ENCODE peak calls at places on chromosome 13, in four cellular contexts. Q is naive thymus-derived CD4-positive, alpha-beta T cell; C is transverse colon; I is colonic mucosa. P is an unnamed sample.

GRCh38 chr13:45564108-45564507 is 51.4 kb downstream of the ERICH6B start:
- DNase-seq in Q (no peak), C (no peak), I (no peak), P (no peak)

GRCh38 chr13:69226427-69226826 is 881.2 kb upstream of the ATXN8OS start:
- DNase-seq in Q (no peak), C (no peak), I (no peak), P (no peak)

GRCh38 chr13:28489536-28489935 is 5.4 kb downstream of the FLT1 start:
- DNase-seq in Q (no peak), C (no peak), I (no peak), P (no peak)

GRCh38 chr13:48562296-48563066 is 29.6 kb upstream of the RCBTB2 start:
- DNase-seq in Q (peak; percentile 87), C (peak; percentile 33), I (no peak), P (no peak)

GRCh38 chr13:53191091-53191490 is 162.5 kb downstream of the OLFM4 start:
- DNase-seq in Q (no peak), C (no peak), I (no peak), P (no peak)

GRCh38 chr13:52707375-52707774 is 32.2 kb downstream of the CNMD start:
- DNase-seq in Q (no peak), C (no peak), I (no peak), P (no peak)

GRCh38 chr13:24338721-24339120 is 29.3 kb downstream of the C1QTNF9 start:
- DNase-seq in Q (no peak), C (no peak), I (no peak), P (no peak)

GRCh38 chr13:110989331-110989730 is 74.5 kb upstream of the ANKRD10 start:
- DNase-seq in Q (no peak), C (no peak), I (no peak), P (no peak)

GRCh38 chr13:33817513-33817842 is 471 bp upstream of the RFC3 start:
- DNase-seq in Q (no peak), C (no peak), I (no peak), P (no peak)

GRCh38 chr13:102704238-102704750 is 9.4 kb upstream of the METTL21C start:
- DNase-seq in Q (no peak), C (no peak), I (no peak), P (no peak)

GRCh38 chr13:34933786-34934185 is 8.3 kb upstream of the NBEA start:
- DNase-seq in Q (no peak), C (no peak), I (no peak), P (no peak)

GRCh38 chr13:91017031-91017668 is 330.3 kb upstream of the MIR17HG start:
- DNase-seq in Q (no peak), C (no peak), I (peak; percentile 24), P (no peak)

GRCh38 chr13:32530841-32531253 is 7.7 kb downstream of the N4BP2L2 start:
- DNase-seq in Q (peak; percentile 31), C (no peak), I (peak; percentile 22), P (no peak)

GRCh38 chr13:108728370-108728769 is 99.0 kb downstream of the MYO16 start:
- DNase-seq in Q (no peak), C (no peak), I (no peak), P (no peak)

GRCh38 chr13:45695198-45695730 is 6.9 kb upstream of the CBY2 start:
- DNase-seq in Q (no peak), C (no peak), I (no peak), P (no peak)

GRCh38 chr13:26558074-26558805 is 757 bp downstream of the WASF3 start:
- DNase-seq in Q (no peak), C (no peak), I (peak; percentile 22), P (peak; percentile 21)

GRCh38 chr13:39370554-39370953 is 232.4 kb downstream of the LHFPL6 start:
- DNase-seq in Q (no peak), C (no peak), I (no peak), P (no peak)

GRCh38 chr13:44448875-44449274 is 75.3 kb downstream of the SERP2 start:
- DNase-seq in Q (no peak), C (no peak), I (no peak), P (no peak)

GRCh38 chr13:45242070-45242469 is 41.2 kb upstream of the KCTD4 start:
- DNase-seq in Q (no peak), C (peak; percentile 33), I (no peak), P (no peak)

GRCh38 chr13:53788286-53788685 is 759.7 kb downstream of the OLFM4 start:
- DNase-seq in Q (no peak), C (no peak), I (no peak), P (no peak)

GRCh38 chr13:39374741-39375189 is 228.2 kb downstream of the LHFPL6 start:
- DNase-seq in Q (no peak), C (no peak), I (no peak), P (no peak)

GRCh38 chr13:41356788-41357187 is 45.7 kb downstream of the NAA16 start:
- DNase-seq in Q (peak; percentile 74), C (no peak), I (no peak), P (no peak)

GRCh38 chr13:27362064-27362751 is 62.2 kb upstream of the GTF3A start:
- DNase-seq in Q (peak; percentile 72), C (peak; percentile 92), I (peak; percentile 91), P (peak; percentile 94)

GRCh38 chr13:44969858-44970484 is 19.3 kb downstream of the NUFIP1 start:
- DNase-seq in Q (peak; percentile 14), C (no peak), I (no peak), P (no peak)

GRCh38 chr13:96946709-96947311 is 47.5 kb downstream of the OXGR1 start:
- DNase-seq in Q (no peak), C (peak; percentile 34), I (peak; percentile 50), P (no peak)

GRCh38 chr13:31427151-31427867 is 227.5 kb downstream of the B3GLCT start:
- DNase-seq in Q (no peak), C (no peak), I (no peak), P (no peak)

GRCh38 chr13:66926200-66926850 is 303.8 kb downstream of the PCDH9 start:
- DNase-seq in Q (no peak), C (no peak), I (no peak), P (no peak)

GRCh38 chr13:36431204-36432105 is 840 bp upstream of the CCNA1 start:
- DNase-seq in Q (no peak), C (no peak), I (no peak), P (no peak)

GRCh38 chr13:96781141-96781540 is 213.1 kb downstream of the OXGR1 start:
- DNase-seq in Q (no peak), C (no peak), I (no peak), P (no peak)

GRCh38 chr13:46146898-46147297 is 35.1 kb downstream of the LCP1 start:
- DNase-seq in Q (no peak), C (no peak), I (no peak), P (peak; percentile 41)

GRCh38 chr13:44300895-44301638 is 72.6 kb upstream of the SERP2 start:
- DNase-seq in Q (no peak), C (no peak), I (no peak), P (peak; percentile 50)

GRCh38 chr13:49649244-49649962 is 21.1 kb downstream of the ARL11 start:
- DNase-seq in Q (no peak), C (no peak), I (no peak), P (no peak)

GRCh38 chr13:19959141-19959830 is 759 bp downstream of the ZMYM2 start:
- DNase-seq in Q (peak; percentile 70), C (peak; percentile 61), I (peak; percentile 63), P (peak; percentile 77)

GRCh38 chr13:59463023-59463422 is 700.7 kb downstream of the DIAPH3 start:
- DNase-seq in Q (no peak), C (no peak), I (no peak), P (no peak)

GRCh38 chr13:112053744-112054615 is 13.0 kb upstream of the SOX1 start:
- DNase-seq in Q (no peak), C (no peak), I (no peak), P (no peak)

GRCh38 chr13:28045861-28046260 is 54.5 kb downstream of the FLT3 start:
- DNase-seq in Q (no peak), C (no peak), I (no peak), P (no peak)

GRCh38 chr13:92589955-92590354 is 636.7 kb upstream of the GPC6 start:
- DNase-seq in Q (no peak), C (no peak), I (no peak), P (no peak)

DNA sequence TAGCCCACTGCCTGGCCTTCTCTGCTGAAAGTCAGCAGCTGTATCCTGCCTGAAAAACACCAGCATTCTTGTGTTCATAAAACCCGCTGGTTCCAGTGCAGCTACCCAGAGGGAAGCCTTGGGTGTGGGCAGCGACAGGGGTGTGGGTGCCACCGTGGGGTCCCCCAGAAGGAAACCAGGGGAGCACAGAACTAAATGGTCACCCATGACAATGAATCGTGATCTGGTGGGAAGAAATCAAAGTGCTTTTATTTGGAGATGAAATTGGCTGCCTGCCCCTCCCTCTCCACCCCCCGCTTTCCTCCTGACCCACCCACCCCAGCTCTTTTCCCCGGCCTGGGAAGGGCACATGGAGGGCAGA is 13.7 kb downstream of the RASA3 start:
- DNase-seq in Q (peak; percentile 7), C (no peak), I (no peak), P (no peak)
- H3K4me3 ChIP-seq in Q (no peak overlapping the region), C (peak overlapping the region; percentile 7), I (no peak overlapping the region), P (no peak overlapping the region)

GRCh38 chr13:30114586-30115256 is 192.6 kb downstream of the KATNAL1 start:
- DNase-seq in Q (peak; percentile 92), C (peak; percentile 95), I (peak; percentile 95), P (peak; percentile 91)

GRCh38 chr13:30116379-30116778 is 191.0 kb downstream of the KATNAL1 start:
- DNase-seq in Q (no peak), C (no peak), I (no peak), P (no peak)

GRCh38 chr13:30113983-30114491 is 193.3 kb downstream of the KATNAL1 start:
- DNase-seq in Q (no peak), C (peak; percentile 44), I (peak; percentile 72), P (no peak)

GRCh38 chr13:30113531-30113930 is 193.8 kb downstream of the KATNAL1 start:
- DNase-seq in Q (no peak), C (no peak), I (peak; percentile 41), P (no peak)

DNA sequence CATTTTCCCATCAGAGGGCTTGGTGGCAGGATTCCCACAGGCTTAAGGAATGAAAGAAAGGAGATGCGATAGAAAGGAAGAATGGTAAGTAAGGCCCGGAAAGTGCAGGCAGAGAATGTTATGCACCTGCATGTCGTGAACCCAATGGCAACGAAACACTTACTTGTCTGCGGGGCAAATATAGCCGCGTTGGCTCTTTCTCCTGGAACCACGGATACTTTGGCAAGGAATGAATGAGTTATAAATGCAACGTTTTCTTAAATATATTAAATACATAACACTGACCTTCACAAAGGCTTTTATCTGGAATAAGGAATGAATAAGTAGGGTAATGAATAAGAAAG is 192.1 kb downstream of the KATNAL1 start:
- DNase-seq in Q (no peak), C (no peak), I (no peak), P (no peak)
- H3K4me3 ChIP-seq in Q (peak overlapping the region; percentile 48), C (peak overlapping the region; percentile 65), I (peak overlapping the region; percentile 54), P (no peak overlapping the region)

GRCh38 chr13:95058680-95059079 is 242.6 kb downstream of the ABCC4 start:
- DNase-seq in Q (no peak), C (no peak), I (no peak), P (no peak)
- H3K4me3 ChIP-seq in Q (no peak overlapping the region), C (no peak overlapping the region), I (no peak overlapping the region), P (no peak overlapping the region)

DNA sequence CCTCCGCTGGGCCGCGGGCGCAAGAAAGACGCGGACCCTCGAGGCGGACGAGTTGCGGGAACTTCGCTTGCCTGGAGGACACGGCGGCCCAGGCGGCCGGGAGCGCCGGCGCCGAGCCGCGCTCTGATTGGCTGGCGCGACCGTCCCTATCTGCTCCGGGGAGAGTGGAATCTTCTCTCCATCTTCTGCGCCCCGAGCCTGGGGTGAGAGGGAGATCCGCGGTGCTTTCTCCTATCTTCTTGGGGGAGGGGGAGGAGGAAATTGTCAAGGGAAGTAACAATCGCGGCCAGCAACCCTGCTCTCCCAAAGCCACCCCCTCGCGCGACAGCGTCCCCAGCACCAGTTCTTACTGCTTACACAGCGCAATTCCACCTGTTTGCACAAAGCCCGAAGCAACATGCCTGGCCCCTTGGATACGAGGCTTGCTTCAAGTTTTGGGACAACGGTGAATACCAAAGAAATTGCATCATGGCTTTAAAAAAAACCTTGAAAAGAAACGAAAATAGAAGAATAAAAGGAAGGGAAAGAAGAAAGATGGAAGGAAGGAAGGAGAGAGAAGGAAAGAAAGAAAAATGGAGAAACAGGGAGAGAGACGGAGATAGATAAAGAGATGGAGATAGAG is 4.8 kb downstream of the SOX21 start:
- DNase-seq in Q (no peak), C (no peak), I (no peak), P (no peak)
- H3K4me3 ChIP-seq in Q (no peak overlapping the region), C (no peak overlapping the region), I (no peak overlapping the region), P (no peak overlapping the region)